ENCODE peak calls at places on chromosome 10, in four cellular contexts. U, K, T and F are unnamed samples.

GRCh38 chr10:72175166-72175565 is 40.6 kb upstream of the ANAPC16 start:
- DNase-seq in K (no peak), U (peak), T (peak), F (no peak)

GRCh38 chr10:74306227-74306982 is 155.4 kb downstream of the ADK start:
- DNase-seq in K (no peak), U (no peak), T (no peak), F (no peak)

GRCh38 chr10:132535065-132535651 is 2.4 kb upstream of the INPP5A start:
- DNase-seq in U (no peak), K (peak), T (no peak), F (no peak)

GRCh38 chr10:101162677-101163076 is 31.6 kb downstream of the TLX1 start:
- DNase-seq in K (no peak), U (no peak), T (no peak), F (no peak)

GRCh38 chr10:3090914-3091313 is 23.6 kb downstream of the PFKP start:
- DNase-seq in U (no peak), T (peak), K (no peak), F (no peak)

GRCh38 chr10:60828489-60828852 is 50.2 kb downstream of the CDK1 start:
- DNase-seq in T (peak), K (no peak), U (no peak), F (no peak)

GRCh38 chr10:117004238-117004626 is 755 bp downstream of the SHTN1 start:
- DNase-seq in K (no peak), U (peak), T (peak), F (no peak)

GRCh38 chr10:6383099-6383812 is 180.5 kb downstream of the PFKFB3 start:
- DNase-seq in K (no peak), T (peak), U (no peak), F (no peak)

GRCh38 chr10:113177163-113177935 is 227.3 kb downstream of the TCF7L2 start:
- DNase-seq in U (no peak), T (no peak), K (no peak), F (no peak)

GRCh38 chr10:44180321-44181154 is 204.4 kb downstream of the CXCL12 start:
- DNase-seq in K (no peak), U (no peak), T (peak), F (no peak)

GRCh38 chr10:112979927-112980326 is 29.9 kb downstream of the TCF7L2 start:
- DNase-seq in T (no peak), U (no peak), K (no peak), F (no peak)

GRCh38 chr10:62239994-62240393 is 28.6 kb downstream of the RTKN2 start:
- DNase-seq in U (no peak), K (no peak), T (no peak), F (no peak)

GRCh38 chr10:124000792-124001201 is 92.6 kb downstream of the CHST15 start:
- DNase-seq in K (no peak), U (no peak), T (no peak), F (no peak)

GRCh38 chr10:22321831-22322662 is 1.1 kb downstream of the BMI1 start:
- DNase-seq in T (no peak), K (peak), U (peak), F (no peak)

GRCh38 chr10:101283762-101284161 is 54.5 kb upstream of the LBX1 start:
- DNase-seq in U (no peak), T (no peak), K (no peak), F (no peak)

GRCh38 chr10:3783313-3783689 is 1.7 kb downstream of the KLF6 start:
- DNase-seq in U (peak), K (peak), T (peak), F (peak)

GRCh38 chr10:11140963-11141362 is 123.3 kb downstream of the CELF2 start:
- DNase-seq in U (no peak), K (no peak), T (no peak), F (no peak)

GRCh38 chr10:43211431-43212042 is 55.3 kb downstream of the RASGEF1A start:
- DNase-seq in T (no peak), U (no peak), K (peak), F (no peak)

GRCh38 chr10:83037653-83038052 is 1101.7 kb upstream of the GHITM start:
- DNase-seq in T (no peak), K (no peak), U (no peak), F (no peak)

GRCh38 chr10:62153191-62153590 is 115.5 kb downstream of the RTKN2 start:
- DNase-seq in T (peak), U (no peak), K (no peak), F (no peak)

GRCh38 chr10:34585422-34586115 is 229.5 kb downstream of the PARD3 start:
- DNase-seq in T (no peak), K (no peak), U (no peak), F (no peak)

GRCh38 chr10:110803830-110804338 is 67.8 kb upstream of the PDCD4 start:
- DNase-seq in T (peak), U (no peak), K (no peak), F (peak)

GRCh38 chr10:68870545-68871104 is 30.5 kb upstream of the DDX50 start:
- DNase-seq in K (no peak), U (no peak), T (no peak), F (no peak)

GRCh38 chr10:127196227-127196954 is at the start of gene INSYN2A:
- DNase-seq in T (peak), U (no peak), K (no peak), F (peak)

GRCh38 chr10:14560794-14561765 is 213.6 kb downstream of the FAM107B start:
- DNase-seq in K (no peak), U (no peak), T (no peak), F (no peak)

GRCh38 chr10:9254353-9254752 is 1199.9 kb downstream of the GATA3 start:
- DNase-seq in K (no peak), U (no peak), T (peak), F (no peak)

GRCh38 chr10:52447931-52448353 is 133.9 kb downstream of the DKK1 start:
- DNase-seq in T (peak), U (no peak), K (no peak), F (no peak)

GRCh38 chr10:60140681-60141632 is 234.6 kb upstream of the CCDC6 start:
- DNase-seq in K (no peak), T (peak), U (no peak), F (peak)

GRCh38 chr10:17214991-17215781 is 12.9 kb upstream of the VIM start:
- DNase-seq in U (no peak), K (no peak), T (peak), F (no peak)

GRCh38 chr10:97711640-97712267 is 1.8 kb upstream of the MARVELD1 start:
- DNase-seq in K (no peak), U (no peak), T (no peak), F (no peak)

GRCh38 chr10:64118736-64119135 is 597.5 kb downstream of the REEP3 start:
- DNase-seq in T (no peak), K (no peak), U (no peak), F (no peak)

GRCh38 chr10:118626953-118627352 is 31.5 kb upstream of the PRLHR start:
- DNase-seq in U (no peak), T (no peak), K (no peak), F (no peak)
- TF ChIP-seq CTCF in U (peak), T (no peak), K (no peak), F (peak)

DNA sequence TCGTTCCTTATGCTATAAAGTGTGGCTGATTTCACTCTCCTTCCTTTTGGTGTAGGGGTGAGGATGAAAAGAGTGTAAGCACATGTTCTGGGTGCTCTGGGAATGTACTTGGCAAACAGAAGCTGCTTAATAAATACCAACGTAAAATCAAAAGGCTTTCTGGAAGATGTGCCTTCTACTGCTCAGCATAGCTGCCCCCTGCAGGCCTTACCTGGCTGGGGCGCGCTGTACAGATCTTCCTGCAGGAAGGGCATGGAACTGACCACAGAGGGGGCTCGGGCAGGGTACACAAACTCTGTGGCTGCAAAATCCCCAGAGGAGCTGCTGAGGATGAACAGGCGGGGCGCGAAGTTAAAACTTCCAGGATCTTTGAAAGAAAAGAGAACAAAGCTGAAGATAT is 169.4 kb downstream of the SVIL start:
- DNase-seq in U (no peak), K (no peak), T (no peak), F (no peak)
- TF ChIP-seq CTCF in U (peak), K (no peak), T (peak), F (no peak)

GRCh38 chr10:13276749-13277394 is 23.0 kb downstream of the PHYH start:
- DNase-seq in U (no peak), K (no peak), T (peak), F (no peak)
- TF ChIP-seq CTCF in U (no peak), K (no peak), T (peak), F (no peak)

DNA sequence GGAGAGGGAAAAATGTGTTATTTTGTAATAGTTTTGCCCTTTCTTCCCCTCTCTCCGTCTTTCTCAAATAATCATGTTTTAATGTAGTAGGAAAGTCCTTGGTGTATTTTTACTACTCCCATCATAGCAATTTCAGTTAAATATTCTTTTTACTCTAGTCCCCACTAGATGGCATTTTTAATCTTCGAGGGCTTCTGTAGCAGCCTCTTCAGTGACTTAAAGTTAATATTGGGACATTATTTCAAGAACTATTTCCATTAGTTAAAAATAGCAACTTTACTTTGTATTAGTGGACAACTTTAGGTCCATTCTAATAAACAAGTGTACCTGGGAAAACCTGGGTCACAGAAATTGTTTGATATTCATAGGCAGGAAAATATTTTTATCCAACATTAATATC is 23.0 kb downstream of the EDRF1 start:
- DNase-seq in K (no peak), U (no peak), T (no peak), F (no peak)
- TF ChIP-seq CTCF in K (no peak), U (peak), T (peak), F (peak)

GRCh38 chr10:87678302-87678701 is 18.6 kb downstream of the PAPSS2 start:
- DNase-seq in U (no peak), K (no peak), T (no peak), F (no peak)
- TF ChIP-seq CTCF in U (no peak), K (no peak), T (no peak), F (no peak)

GRCh38 chr10:89440262-89440661 is 25.9 kb downstream of the IFIT5 start:
- DNase-seq in U (no peak), T (no peak), K (no peak), F (no peak)
- TF ChIP-seq CTCF in U (no peak), T (no peak), K (no peak), F (no peak)

GRCh38 chr10:12349628-12350166 is 350 bp downstream of the CAMK1D start:
- DNase-seq in T (no peak), U (no peak), K (peak), F (no peak)

GRCh38 chr10:12351447-12351846 is 2.1 kb downstream of the CAMK1D start:
- DNase-seq in K (no peak), U (no peak), T (no peak), F (no peak)

GRCh38 chr10:12350925-12351324 is 1.6 kb downstream of the CAMK1D start:
- DNase-seq in U (no peak), T (no peak), K (no peak), F (no peak)

GRCh38 chr10:12348870-12349627 is at the start of gene CAMK1D:
- DNase-seq in K (peak), T (peak), U (peak), F (peak)

GRCh38 chr10:12350167-12350872 is 973 bp downstream of the CAMK1D start:
- DNase-seq in T (peak), U (peak), K (peak), F (peak)
- TF ChIP-seq CTCF in T (no peak), U (no peak), K (no peak), F (no peak)